ENCODE peak calls at places on chromosomes 3 and 15, in four cellular contexts. S is iPS-NIHi11, X is PC-3, L is ovary. O is an unnamed sample.

GRCh38 chr15:31268911-31269784 is 57.5 kb upstream of the KLF13 start:
- DNase-seq in S (peak), X (no peak), L (no peak), O (no peak)

GRCh38 chr3:73572371-73572770 is 52.4 kb downstream of the PDZRN3 start:
- DNase-seq in S (no peak), X (no peak), L (no peak), O (no peak)

GRCh38 chr15:45521596-45522167 is 873 bp downstream of the SLC30A4 start:
- DNase-seq in S (no peak), X (no peak), L (no peak), O (no peak)

GRCh38 chr3:60303160-60303559 is 948.1 kb downstream of the FHIT start:
- DNase-seq in S (no peak), X (no peak), L (no peak), O (no peak)

GRCh38 chr15:52790166-52790708 is at the start of gene ONECUT1:
- DNase-seq in S (peak), X (peak), L (no peak), O (peak)

GRCh38 chr3:169348981-169349942 is 314.2 kb downstream of the MECOM start:
- DNase-seq in S (no peak), X (peak), L (no peak), O (no peak)

GRCh38 chr3:151625057-151625456 is 108.7 kb upstream of the AADACL2 start:
- DNase-seq in S (no peak), X (no peak), L (no peak), O (no peak)

GRCh38 chr15:46170326-46170725 is 535.5 kb downstream of the SQOR start:
- DNase-seq in S (no peak), X (peak), L (no peak), O (no peak)

GRCh38 chr3:66822059-66823009 is 175.8 kb upstream of the KBTBD8 start:
- DNase-seq in S (peak), X (peak), L (peak), O (peak)

GRCh38 chr15:45129651-45130129 is at the start of the genes DUOX1 and DUOXA1:
- DNase-seq in S (peak), X (no peak), L (no peak), O (peak)

O was measured in left ventricle myocardium inferior.